ENCODE peak calls at places on chromosomes 1 and 21, in five cellular contexts. N is ELF-1; L is iris pigment epithelial cell; R is NCI-H1105 treated with DMSO at 0.1 percent for 48 hours; B is stimulated activated CD4-positive, alpha-beta T cell treated with anti-CD3 and anti-CD28 coated beads, TNF-alpha, amount 100 ng/mL, for 48 hours. X is an unnamed sample.

GRCh38 chr1:22171951-22172715 is 29.2 kb upstream of the WNT4 start:
- DNase-seq in R (no peak), B (no peak), N (peak), L (no peak), X (no peak)

GRCh38 chr1:9867408-9868243 is 42.4 kb downstream of the CTNNBIP1 start:
- DNase-seq in L (peak), N (peak), R (peak), B (peak), X (peak)

GRCh38 chr1:19035356-19036048 is 79.0 kb upstream of the IFFO2 start:
- DNase-seq in R (no peak), B (no peak), L (no peak), N (no peak), X (no peak)

GRCh38 chr1:231761747-231762541 is 135.4 kb downstream of the DISC1 start:
- DNase-seq in B (no peak), R (no peak), N (no peak), L (no peak), X (no peak)

GRCh38 chr1:155085504-155086181 is 7.0 kb downstream of the EFNA3 start:
- DNase-seq in L (no peak), B (peak), R (no peak), N (no peak), X (no peak)

GRCh38 chr1:115078708-115079107 is 10.6 kb downstream of the TSPAN2 start:
- DNase-seq in L (no peak), B (no peak), N (no peak), R (no peak), X (no peak)

GRCh38 chr1:153963850-153964331 is 554 bp upstream of the SLC39A1 start:
- DNase-seq in L (peak), R (peak), B (no peak), N (peak), X (no peak)

GRCh38 chr1:66494488-66494887 is 39.5 kb upstream of the SGIP1 start:
- DNase-seq in L (no peak), B (no peak), R (no peak), N (no peak), X (no peak)

GRCh38 chr21:36635991-36636390 is 62.9 kb upstream of the SIM2 start:
- DNase-seq in N (no peak), R (no peak), L (peak), B (no peak), X (no peak)

GRCh38 chr21:42387843-42388242 is 8.0 kb downstream of the TMPRSS3 start:
- DNase-seq in R (no peak), N (no peak), B (no peak), L (no peak), X (no peak)

GRCh38 chr1:183022202-183023145 is 746 bp upstream of the LAMC1 start:
- DNase-seq in R (no peak), B (peak), N (peak), L (peak), X (peak)

GRCh38 chr1:151739590-151740355 is 18.5 kb downstream of the RIIAD1 start:
- DNase-seq in B (no peak), R (no peak), N (peak), L (no peak), X (no peak)

GRCh38 chr1:30697977-30698376 is 25.4 kb downstream of the MATN1 start:
- DNase-seq in L (peak), R (no peak), B (no peak), N (peak), X (no peak)

GRCh38 chr1:28104866-28105467 is 16.6 kb upstream of the EYA3 start:
- DNase-seq in R (no peak), N (peak), B (no peak), L (peak), X (no peak)

GRCh38 chr1:7250176-7250575 is 464.9 kb downstream of the CAMTA1 start:
- DNase-seq in R (no peak), L (no peak), N (no peak), B (no peak), X (no peak)